ENCODE peak calls at places on chromosomes 7 and 10, in eight cellular contexts. U is HCT116, H is DND-41, K is BJ, F is choroid plexus epithelial cell, P is GM23338, T is hepatocyte, Q is OCI-LY7. M is an unnamed sample.

GRCh38 chr7:112255388-112255720 is 48.9 kb downstream of the ZNF277 start:
- DNase-seq in U (no peak), T (no peak), H (peak; percentile 43), F (no peak), P (no peak), K (no peak), Q (no peak), M (no peak)

GRCh38 chr7:98192781-98193457 is 18.3 kb upstream of the BHLHA15 start:
- DNase-seq in P (no peak), U (no peak), Q (no peak), K (no peak), H (no peak), F (no peak), T (no peak), M (no peak)

GRCh38 chr10:30028006-30028441 is 31.4 kb downstream of the JCAD start:
- DNase-seq in H (peak; percentile 57), U (no peak), P (no peak), T (peak; percentile 27), Q (no peak), K (no peak), F (peak; percentile 46), M (no peak)

GRCh38 chr10:50027195-50027594 is 39.0 kb downstream of the AGAP6 start:
- DNase-seq in Q (no peak), H (no peak), U (no peak), F (no peak), K (no peak), T (no peak), P (no peak), M (no peak)

GRCh38 chr7:32163141-32163806 is 93.1 kb upstream of the PDE1C start:
- DNase-seq in U (no peak), P (no peak), H (no peak), Q (no peak), T (no peak), F (peak; percentile 77), K (peak; percentile 89), M (peak; percentile 78)

GRCh38 chr10:71740069-71740468 is 20.5 kb upstream of the C10orf105 start:
- DNase-seq in Q (no peak), H (no peak), T (peak; percentile 50), K (no peak), F (peak; percentile 61), U (no peak), P (no peak), M (no peak)

GRCh38 chr7:158782638-158783490 is 46.4 kb downstream of the ESYT2 start:
- DNase-seq in K (peak; percentile 16), Q (no peak), P (peak; percentile 51), H (no peak), U (no peak), F (peak; percentile 73), T (peak; percentile 48), M (no peak)

GRCh38 chr10:118980870-118981269 is 48.6 kb upstream of the NANOS1 start:
- DNase-seq in K (no peak), H (no peak), T (no peak), Q (no peak), P (no peak), U (no peak), F (no peak), M (no peak)

GRCh38 chr10:130938051-130938450 is 373.5 kb downstream of the TCERG1L start:
- DNase-seq in T (no peak), K (no peak), H (no peak), P (no peak), Q (no peak), U (no peak), F (no peak), M (no peak)

GRCh38 chr7:134174797-134175261 is 47.7 kb downstream of the LRGUK start:
- DNase-seq in H (no peak), P (no peak), T (peak; percentile 71), K (peak; percentile 55), F (peak; percentile 92), U (peak; percentile 70), Q (no peak), M (peak; percentile 69)

GRCh38 chr7:121755818-121756501 is 117.0 kb upstream of the PTPRZ1 start:
- DNase-seq in P (peak; percentile 70), K (no peak), Q (no peak), H (no peak), U (no peak), T (peak; percentile 8), F (no peak), M (no peak)

GRCh38 chr7:126026421-126027088 is 1096.9 kb upstream of the POT1 start:
- DNase-seq in Q (no peak), H (no peak), P (peak; percentile 13), F (peak; percentile 5), U (peak; percentile 4), K (no peak), T (no peak), M (no peak)

GRCh38 chr10:129730272-129730992 is 233.6 kb downstream of the EBF3 start:
- DNase-seq in T (no peak), H (no peak), K (no peak), F (no peak), P (no peak), Q (no peak), U (no peak), M (no peak)

GRCh38 chr10:69484736-69485135 is 33.5 kb downstream of the TSPAN15 start:
- DNase-seq in T (no peak), H (no peak), Q (no peak), F (no peak), P (no peak), K (no peak), U (no peak), M (no peak)

GRCh38 chr7:19377611-19378339 is 232.6 kb upstream of the FERD3L start:
- DNase-seq in U (no peak), T (peak; percentile 9), P (no peak), H (no peak), Q (no peak), K (no peak), F (peak; percentile 85), M (no peak)
- TF ChIP-seq CTCF in U (no peak), T (no peak), P (no peak), H (no peak), Q (no peak), K (no peak), F (no peak), M (no peak)

DNA sequence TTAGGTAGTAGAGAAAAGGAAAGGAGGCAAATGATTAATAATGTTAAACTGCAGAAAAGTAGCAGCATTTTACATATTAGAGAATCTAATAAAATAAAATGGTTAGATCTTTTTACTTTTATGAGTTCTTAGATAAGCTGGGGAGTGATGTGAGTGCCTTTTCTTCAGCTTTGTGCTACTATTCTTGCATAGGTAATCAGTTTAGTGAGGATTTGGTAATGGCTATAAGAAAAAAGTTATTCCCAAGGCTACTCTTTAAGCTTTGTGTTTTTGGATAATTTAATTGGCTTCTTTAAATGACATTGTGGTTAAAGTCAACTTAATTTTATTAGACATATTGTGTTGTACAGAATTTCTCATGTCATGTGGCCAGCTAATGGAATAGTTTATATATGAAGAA is 3.7 kb downstream of the KCND2 start:
- DNase-seq in F (no peak), U (no peak), K (no peak), P (no peak), H (no peak), Q (no peak), T (no peak), M (no peak)
- H3K4me3 ChIP-seq in F (no peak overlapping the region), U (no peak overlapping the region), K (no peak overlapping the region), P (peak overlapping the region; percentile 18), H (no peak overlapping the region), Q (no peak overlapping the region), T (no peak overlapping the region), M (no peak overlapping the region)

GRCh38 chr7:80134536-80135305 is at the start of gene GNAI1:
- DNase-seq in K (no peak), U (peak; percentile 60), T (peak; percentile 93), Q (no peak), P (peak; percentile 84), H (no peak), F (peak; percentile 84), M (no peak)
- TF ChIP-seq CTCF in K (peak; percentile 44), U (peak; percentile 42), T (peak; percentile 69), Q (no peak), P (peak; percentile 69), H (no peak), F (peak; percentile 16), M (peak; percentile 33)

DNA sequence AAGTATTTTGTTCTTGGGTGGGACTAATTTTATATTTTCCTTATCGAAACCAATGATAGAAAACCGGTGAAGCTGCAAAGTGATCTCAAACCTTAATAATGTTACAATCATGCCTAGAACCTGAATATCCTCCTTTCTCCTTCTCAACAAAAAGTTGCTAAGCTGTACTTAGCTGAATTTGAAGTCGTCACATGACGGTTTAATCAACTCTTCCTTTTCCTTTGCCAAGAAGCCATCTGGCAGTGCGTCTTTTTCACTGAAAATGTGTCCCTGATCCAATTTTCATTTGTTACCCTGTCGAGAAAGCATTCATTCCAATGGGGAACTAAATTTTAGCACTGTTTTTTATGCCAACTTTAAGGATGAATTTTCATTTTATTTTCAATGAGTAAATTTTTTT is 979.8 kb downstream of the DNAJB9 start:
- DNase-seq in P (no peak), U (no peak), F (no peak), Q (no peak), T (no peak), H (no peak), K (no peak), M (no peak)
- H3K4me3 ChIP-seq in P (no peak overlapping the region), U (no peak overlapping the region), F (no peak overlapping the region), Q (no peak overlapping the region), T (no peak overlapping the region), H (no peak overlapping the region), K (no peak overlapping the region), M (no peak overlapping the region)

DNA sequence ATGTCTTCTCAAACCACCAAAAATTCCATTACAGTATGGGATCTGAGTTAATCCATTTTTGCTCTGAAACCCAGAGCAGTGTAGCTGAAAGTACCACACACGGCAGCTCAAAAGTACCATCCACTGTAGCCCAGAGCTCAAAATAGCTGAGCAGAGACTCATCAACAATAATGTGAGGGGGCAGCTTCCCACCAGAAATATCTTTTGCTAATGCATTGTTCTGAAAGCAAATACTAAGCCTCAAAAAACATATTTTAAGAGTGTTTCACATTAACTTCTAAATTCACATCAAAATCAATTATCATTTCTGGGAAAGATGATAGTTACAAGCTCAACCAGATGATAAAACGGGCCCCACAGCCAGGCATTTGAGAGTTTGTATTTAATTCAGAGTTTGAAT is 73.7 kb downstream of the ABLIM1 start:
- DNase-seq in Q (no peak), T (no peak), H (no peak), K (peak; percentile 38), F (no peak), P (no peak), U (no peak), M (no peak)
- TF ChIP-seq CTCF in Q (no peak), T (no peak), H (no peak), K (no peak), F (no peak), P (no peak), U (no peak), M (no peak)